ENCODE peak calls at places on chromosomes 16 and 17, in six cellular contexts. B is OCI-M1, P is cardiac muscle cell, I is ovary, C is IMR-90, O is HTR-8/SVneo. K is an unnamed sample.

GRCh38 chr16:30409125-30410060 is 2.0 kb downstream of the ZNF771 start:
- DNase-seq in B (peak; percentile 96), P (peak; percentile 91), I (peak; percentile 92), C (peak; percentile 80), O (peak; percentile 90), K (peak; percentile 94)

GRCh38 chr17:34571428-34572130 is 7.8 kb upstream of the TMEM132E start:
- DNase-seq in B (no peak), P (no peak), I (no peak), C (no peak), O (no peak), K (no peak)

GRCh38 chr17:55263565-55264272 is 1.0 kb upstream of the HLF start:
- DNase-seq in B (no peak), P (no peak), I (no peak), C (no peak), O (no peak), K (no peak)

GRCh38 chr17:39757931-39758873 is 20.5 kb downstream of the GRB7 start:
- DNase-seq in B (peak; percentile 54), P (no peak), I (no peak), C (no peak), O (no peak), K (no peak)

GRCh38 chr17:60720763-60721531 is 43.3 kb downstream of the BCAS3 start:
- DNase-seq in B (peak; percentile 80), P (peak; percentile 82), I (peak; percentile 33), C (peak; percentile 81), O (peak; percentile 79), K (no peak)

GRCh38 chr17:11140028-11140427 is 101.0 kb upstream of the SHISA6 start:
- DNase-seq in B (no peak), P (no peak), I (no peak), C (no peak), O (no peak), K (no peak)

GRCh38 chr17:7413346-7413985 is 5.8 kb downstream of the NLGN2 start:
- DNase-seq in B (no peak), P (peak; percentile 37), I (no peak), C (peak; percentile 62), O (peak; percentile 45), K (no peak)

GRCh38 chr17:3532859-3533142 is 24.8 kb downstream of the TRPV3 start:
- DNase-seq in B (no peak), P (no peak), I (no peak), C (no peak), O (no peak), K (no peak)

GRCh38 chr17:38632334-38632733 is 26.6 kb upstream of the SRCIN1 start:
- DNase-seq in B (no peak), P (no peak), I (no peak), C (no peak), O (no peak), K (no peak)

GRCh38 chr17:42061641-42062487 is 11.5 kb upstream of the C17orf113 start:
- DNase-seq in B (peak; percentile 39), P (no peak), I (no peak), C (no peak), O (no peak), K (no peak)

GRCh38 chr16:54424043-54424451 is 137.5 kb upstream of the IRX3 start:
- DNase-seq in B (no peak), P (no peak), I (no peak), C (no peak), O (no peak), K (no peak)

GRCh38 chr16:68097895-68098294 is 12.7 kb downstream of the NFATC3 start:
- DNase-seq in B (no peak), P (no peak), I (no peak), C (no peak), O (no peak), K (no peak)

GRCh38 chr16:56671706-56672105 is 2.1 kb downstream of the MT1H start:
- DNase-seq in B (no peak), P (no peak), I (no peak), C (peak; percentile 44), O (no peak), K (no peak)

GRCh38 chr17:2393184-2393953 is 7.5 kb downstream of the MNT start:
- DNase-seq in B (peak; percentile 92), P (peak; percentile 90), I (peak; percentile 93), C (peak; percentile 78), O (peak; percentile 93), K (peak; percentile 84)

GRCh38 chr16:68644715-68645493 is at the start of gene CDH3:
- DNase-seq in B (no peak), P (peak; percentile 48), I (peak; percentile 70), C (no peak), O (no peak), K (no peak)

GRCh38 chr16:26795184-26795583 is 271.5 kb upstream of the C16orf82 start:
- DNase-seq in B (peak; percentile 1), P (no peak), I (no peak), C (no peak), O (no peak), K (no peak)

GRCh38 chr17:27455914-27456680 is at the start of gene KSR1:
- DNase-seq in B (peak; percentile 93), P (peak; percentile 84), I (peak; percentile 85), C (peak; percentile 72), O (peak; percentile 86), K (peak; percentile 83)

GRCh38 chr16:49734330-49734729 is 121.6 kb downstream of the ZNF423 start:
- DNase-seq in B (no peak), P (peak; percentile 24), I (peak; percentile 34), C (no peak), O (no peak), K (no peak)

GRCh38 chr17:42459256-42459982 is 741 bp downstream of the ATP6V0A1 start:
- DNase-seq in B (peak; percentile 77), P (peak; percentile 43), I (peak; percentile 77), C (peak; percentile 69), O (peak; percentile 49), K (peak; percentile 73)

GRCh38 chr16:88977028-88977844 is at the start of gene CBFA2T3:
- DNase-seq in B (peak; percentile 93), P (peak; percentile 40), I (peak; percentile 56), C (no peak), O (no peak), K (peak; percentile 66)

GRCh38 chr17:69733171-69734014 is 318.9 kb downstream of the MAP2K6 start:
- DNase-seq in B (no peak), P (peak; percentile 37), I (no peak), C (peak; percentile 88), O (peak; percentile 57), K (no peak)

GRCh38 chr17:59451706-59452105 is 113.7 kb upstream of the DHX40 start:
- DNase-seq in B (no peak), P (peak; percentile 32), I (no peak), C (peak; percentile 77), O (peak; percentile 65), K (no peak)

GRCh38 chr17:79985951-79986391 is 49.7 kb downstream of the TBC1D16 start:
- DNase-seq in B (no peak), P (no peak), I (no peak), C (no peak), O (no peak), K (no peak)

GRCh38 chr16:87006789-87007745 is 310.1 kb downstream of the C16orf95 start:
- DNase-seq in B (no peak), P (no peak), I (no peak), C (peak; percentile 43), O (no peak), K (no peak)

K was measured in right atrium auricular region.